ENCODE peak calls at places on chromosome 7, in eight cellular contexts. N, B, K, Y, T, I, A and U are unnamed samples.

GRCh38 chr7:139730746-139731612 is 46.8 kb downstream of the HIPK2 start:
- DNase-seq in N (peak), B (peak), K (peak), Y (no peak), T (no peak), I (no peak), A (no peak), U (no peak)

GRCh38 chr7:39085590-39086049 is 107.9 kb downstream of the POU6F2 start:
- DNase-seq in N (no peak), B (peak), K (no peak), Y (no peak), T (peak), I (peak), A (no peak), U (no peak)

GRCh38 chr7:158957921-158958471 is 101.6 kb downstream of the DYNC2I1 start:
- DNase-seq in N (no peak), B (peak), K (no peak), Y (no peak), T (no peak), I (peak), A (no peak), U (no peak)

GRCh38 chr7:127738859-127739258 is 86.9 kb downstream of the SND1 start:
- DNase-seq in N (no peak), B (no peak), K (no peak), Y (no peak), T (no peak), I (no peak), A (no peak), U (no peak)

GRCh38 chr7:151008143-151008510 is 16.2 kb downstream of the ATG9B start:
- DNase-seq in N (peak), B (no peak), K (no peak), Y (no peak), T (no peak), I (peak), A (no peak), U (no peak)

GRCh38 chr7:132318338-132319318 is 257.6 kb downstream of the PLXNA4 start:
- DNase-seq in N (peak), B (peak), K (peak), Y (peak), T (peak), I (peak), A (peak), U (peak)

GRCh38 chr7:94510582-94511456 is 1.2 kb downstream of the CASD1 start:
- DNase-seq in N (peak), B (peak), K (peak), Y (peak), T (peak), I (peak), A (peak), U (no peak)

GRCh38 chr7:39758234-39758970 is 135.0 kb downstream of the RALA start:
- DNase-seq in N (no peak), B (no peak), K (no peak), Y (no peak), T (peak), I (no peak), A (no peak), U (no peak)

GRCh38 chr7:133829336-133829897 is 297.7 kb upstream of the LRGUK start:
- DNase-seq in N (no peak), B (no peak), K (no peak), Y (no peak), T (no peak), I (no peak), A (peak), U (no peak)

GRCh38 chr7:124652237-124652636 is 113.4 kb downstream of the GPR37 start:
- DNase-seq in N (no peak), B (no peak), K (no peak), Y (no peak), T (no peak), I (no peak), A (peak), U (no peak)

GRCh38 chr7:73851410-73852338 is 9.3 kb upstream of the TMEM270 start:
- DNase-seq in N (peak), B (no peak), K (no peak), Y (no peak), T (peak), I (no peak), A (peak), U (peak)

GRCh38 chr7:68485253-68485914 is 1112.9 kb upstream of the AUTS2 start:
- DNase-seq in N (no peak), B (no peak), K (no peak), Y (no peak), T (no peak), I (no peak), A (no peak), U (no peak)

GRCh38 chr7:35736725-35737124 is 41.8 kb upstream of the HERPUD2 start:
- DNase-seq in N (no peak), B (no peak), K (no peak), Y (no peak), T (no peak), I (no peak), A (peak), U (no peak)

GRCh38 chr7:98254951-98255610 is 3.0 kb upstream of the TECPR1 start:
- DNase-seq in N (no peak), B (no peak), K (no peak), Y (no peak), T (peak), I (no peak), A (no peak), U (no peak)

GRCh38 chr7:37247881-37248280 is 200.8 kb downstream of the ELMO1 start:
- DNase-seq in N (no peak), B (no peak), K (no peak), Y (no peak), T (no peak), I (peak), A (no peak), U (no peak)

GRCh38 chr7:9022456-9022855 is 589.0 kb downstream of the NXPH1 start:
- DNase-seq in N (no peak), B (no peak), K (no peak), Y (no peak), T (no peak), I (no peak), A (no peak), U (no peak)

GRCh38 chr7:142939226-142939910 is at the start of gene LLCFC1:
- DNase-seq in N (no peak), B (no peak), K (no peak), Y (no peak), T (peak), I (peak), A (no peak), U (no peak)

GRCh38 chr7:3649678-3650445 is 348.8 kb downstream of the SDK1 start:
- DNase-seq in N (no peak), B (peak), K (no peak), Y (no peak), T (no peak), I (no peak), A (no peak), U (no peak)

GRCh38 chr7:2138146-2138765 is 94.5 kb downstream of the MAD1L1 start:
- DNase-seq in N (no peak), B (no peak), K (no peak), Y (peak), T (no peak), I (no peak), A (no peak), U (no peak)

GRCh38 chr7:84647797-84648762 is 453.5 kb upstream of the SEMA3A start:
- DNase-seq in N (no peak), B (no peak), K (no peak), Y (no peak), T (no peak), I (no peak), A (peak), U (no peak)

GRCh38 chr7:142025896-142026295 is 30.2 kb downstream of the MGAM start:
- DNase-seq in N (no peak), B (no peak), K (no peak), Y (no peak), T (no peak), I (no peak), A (peak), U (no peak)

GRCh38 chr7:8639668-8640067 is 206.3 kb downstream of the NXPH1 start:
- DNase-seq in N (peak), B (no peak), K (no peak), Y (no peak), T (no peak), I (no peak), A (no peak), U (no peak)

GRCh38 chr7:1531263-1531978 is 919 bp downstream of the MAFK start:
- DNase-seq in N (no peak), B (peak), K (peak), Y (no peak), T (no peak), I (peak), A (peak), U (no peak)

GRCh38 chr7:23222439-23223045 is 24.0 kb upstream of the GPNMB start:
- DNase-seq in N (no peak), B (no peak), K (no peak), Y (no peak), T (no peak), I (no peak), A (no peak), U (no peak)

GRCh38 chr7:1885465-1886226 is 215.6 kb downstream of the ELFN1 start:
- DNase-seq in N (no peak), B (no peak), K (no peak), Y (no peak), T (no peak), I (no peak), A (no peak), U (no peak)

GRCh38 chr7:107118109-107118900 is 50.5 kb upstream of the HBP1 start:
- DNase-seq in N (no peak), B (no peak), K (no peak), Y (no peak), T (no peak), I (no peak), A (peak), U (no peak)

GRCh38 chr7:81244213-81244612 is 325.4 kb upstream of the SEMA3C start:
- DNase-seq in N (no peak), B (no peak), K (no peak), Y (no peak), T (peak), I (no peak), A (peak), U (no peak)

GRCh38 chr7:95865716-95866371 is 93.5 kb downstream of the DYNC1I1 start:
- DNase-seq in N (no peak), B (no peak), K (no peak), Y (no peak), T (peak), I (peak), A (no peak), U (no peak)

GRCh38 chr7:126856691-126857291 is 395.9 kb downstream of the GRM8 start:
- DNase-seq in N (peak), B (peak), K (no peak), Y (no peak), T (peak), I (no peak), A (peak), U (no peak)

GRCh38 chr7:132739271-132739955 is 163.1 kb upstream of the PLXNA4 start:
- DNase-seq in N (no peak), B (no peak), K (no peak), Y (no peak), T (no peak), I (no peak), A (peak), U (peak)

GRCh38 chr7:12475362-12476063 is 71.8 kb upstream of the VWDE start:
- DNase-seq in N (no peak), B (no peak), K (no peak), Y (no peak), T (no peak), I (no peak), A (no peak), U (no peak)

GRCh38 chr7:33880787-33881186 is 24.6 kb upstream of the BMPER start:
- DNase-seq in N (no peak), B (no peak), K (no peak), Y (no peak), T (no peak), I (no peak), A (peak), U (no peak)

GRCh38 chr7:40922316-40922670 is 780.6 kb downstream of the INHBA start:
- DNase-seq in N (no peak), B (no peak), K (no peak), Y (no peak), T (no peak), I (no peak), A (peak), U (no peak)

GRCh38 chr7:42869131-42870020 is 42.5 kb downstream of the C7orf25 start:
- DNase-seq in N (no peak), B (no peak), K (no peak), Y (no peak), T (no peak), I (no peak), A (peak), U (no peak)

GRCh38 chr7:109479388-109479787 is 909.7 kb downstream of the DNAJB9 start:
- DNase-seq in N (no peak), B (peak), K (no peak), Y (no peak), T (peak), I (no peak), A (no peak), U (no peak)